ENCODE peak calls at places on chromosomes 12 and 14, in ten cellular contexts. D is HFF-Myc, I is cardiac fibroblast, G is right lobe of liver, C is mucosa of descending colon, L is bronchial epithelial cell, Q is lung, Y is stomach, R is choroid plexus epithelial cell, H is ovary. J is an unnamed sample.

GRCh38 chr12:9039397-9039977 is 50.1 kb downstream of the KLRG1 start:
- DNase-seq in D (peak), I (peak), G (no peak), C (peak), L (peak), Q (no peak), Y (no peak), R (peak), H (no peak), J (peak)

GRCh38 chr14:61103541-61104339 is 122.7 kb downstream of the SLC38A6 start:
- DNase-seq in D (peak), I (peak), G (peak), C (peak), L (peak), Q (peak), Y (no peak), R (peak), H (peak), J (peak)

GRCh38 chr12:132021031-132021871 is 71.5 kb downstream of the EP400 start:
- DNase-seq in D (no peak), I (no peak), G (no peak), C (no peak), L (no peak), Q (no peak), Y (no peak), R (no peak), H (peak), J (no peak)

GRCh38 chr12:79690156-79690605 is 583 bp downstream of the PAWR start:
- DNase-seq in D (no peak), I (no peak), G (peak), C (no peak), L (no peak), Q (no peak), Y (peak), R (peak), H (peak), J (no peak)

GRCh38 chr14:104112113-104112505 is 26.3 kb upstream of the KIF26A start:
- DNase-seq in D (no peak), I (no peak), G (no peak), C (no peak), L (no peak), Q (no peak), Y (peak), R (no peak), H (no peak), J (no peak)

GRCh38 chr14:54574528-54574927 is 7.6 kb downstream of the SAMD4A start:
- DNase-seq in D (no peak), I (no peak), G (no peak), C (no peak), L (no peak), Q (no peak), Y (no peak), R (no peak), H (no peak), J (peak)

GRCh38 chr12:9718968-9719367 is 13.9 kb downstream of the CLECL1 start:
- DNase-seq in D (no peak), I (no peak), G (no peak), C (no peak), L (no peak), Q (no peak), Y (no peak), R (no peak), H (no peak), J (no peak)

GRCh38 chr12:94678396-94678795 is 28.0 kb upstream of the TMCC3 start:
- DNase-seq in D (no peak), I (no peak), G (no peak), C (no peak), L (no peak), Q (no peak), Y (no peak), R (no peak), H (no peak), J (no peak)

GRCh38 chr12:30988086-30988485 is 61.5 kb downstream of the TSPAN11 start:
- DNase-seq in D (no peak), I (no peak), G (no peak), C (no peak), L (no peak), Q (no peak), Y (peak), R (no peak), H (no peak), J (no peak)

GRCh38 chr12:127401536-127401935 is 865.4 kb upstream of the TMEM132C start:
- DNase-seq in D (no peak), I (no peak), G (no peak), C (no peak), L (no peak), Q (no peak), Y (no peak), R (no peak), H (no peak), J (no peak)

GRCh38 chr14:104981699-104982541 is 3.7 kb upstream of the CLBA1 start:
- DNase-seq in D (no peak), I (no peak), G (no peak), C (no peak), L (no peak), Q (no peak), Y (no peak), R (no peak), H (peak), J (no peak)

GRCh38 chr12:104741072-104741471 is 217.0 kb downstream of the SLC41A2 start:
- DNase-seq in D (no peak), I (no peak), G (no peak), C (no peak), L (no peak), Q (no peak), Y (no peak), R (no peak), H (no peak), J (no peak)

GRCh38 chr14:105471823-105472495 is 2.7 kb upstream of the CRIP2 start:
- DNase-seq in D (no peak), I (no peak), G (no peak), C (no peak), L (no peak), Q (no peak), Y (no peak), R (no peak), H (no peak), J (no peak)

GRCh38 chr14:96260341-96260821 is 4.4 kb downstream of the BDKRB1 start:
- DNase-seq in D (no peak), I (peak), G (no peak), C (no peak), L (no peak), Q (no peak), Y (no peak), R (peak), H (no peak), J (peak)

GRCh38 chr14:38469156-38469555 is 213.3 kb upstream of the CLEC14A start:
- DNase-seq in D (no peak), I (peak), G (no peak), C (no peak), L (no peak), Q (no peak), Y (no peak), R (peak), H (no peak), J (peak)

GRCh38 chr12:92552412-92553108 is 150.2 kb upstream of the PLEKHG7 start:
- DNase-seq in D (no peak), I (no peak), G (no peak), C (peak), L (peak), Q (no peak), Y (no peak), R (no peak), H (no peak), J (no peak)

GRCh38 chr12:6951551-6952120 is 480 bp downstream of the PTPN6 start:
- DNase-seq in D (no peak), I (no peak), G (peak), C (no peak), L (no peak), Q (no peak), Y (no peak), R (no peak), H (peak), J (no peak)

GRCh38 chr12:107903377-107904061 is 129.0 kb downstream of the ASCL4 start:
- DNase-seq in D (no peak), I (peak), G (peak), C (peak), L (no peak), Q (peak), Y (peak), R (no peak), H (peak), J (no peak)

GRCh38 chr12:28631831-28632230 is 441.6 kb downstream of the CCDC91 start:
- DNase-seq in D (no peak), I (peak), G (no peak), C (no peak), L (peak), Q (no peak), Y (no peak), R (peak), H (no peak), J (peak)

GRCh38 chr14:32230181-32230580 is 27.1 kb upstream of the RNU6-8 start:
- DNase-seq in D (no peak), I (peak), G (no peak), C (no peak), L (peak), Q (no peak), Y (no peak), R (peak), H (no peak), J (peak)

GRCh38 chr12:91993287-91994028 is 152.2 kb downstream of the BTG1 start:
- DNase-seq in D (no peak), I (no peak), G (no peak), C (no peak), L (no peak), Q (no peak), Y (no peak), R (no peak), H (no peak), J (no peak)

GRCh38 chr12:51901881-51902280 is 5.4 kb upstream of the ACVRL1 start:
- DNase-seq in D (no peak), I (no peak), G (no peak), C (no peak), L (no peak), Q (no peak), Y (no peak), R (no peak), H (no peak), J (no peak)

GRCh38 chr12:33427071-33427470 is 12.5 kb downstream of the SYT10 start:
- DNase-seq in D (no peak), I (peak), G (no peak), C (no peak), L (peak), Q (no peak), Y (no peak), R (no peak), H (no peak), J (peak)

GRCh38 chr12:130872179-130873096 is 572 bp downstream of the RAN start:
- DNase-seq in D (no peak), I (peak), G (peak), C (peak), L (no peak), Q (peak), Y (peak), R (peak), H (peak), J (no peak)

GRCh38 chr14:75301666-75302325 is 23.2 kb downstream of the FOS start:
- DNase-seq in D (no peak), I (peak), G (peak), C (peak), L (no peak), Q (no peak), Y (no peak), R (peak), H (peak), J (peak)

GRCh38 chr14:77889971-77890442 is 90.1 kb downstream of the ADCK1 start:
- DNase-seq in D (no peak), I (peak), G (no peak), C (no peak), L (peak), Q (no peak), Y (no peak), R (peak), H (no peak), J (peak)

GRCh38 chr12:6387541-6387940 is 3.6 kb downstream of the LTBR start:
- DNase-seq in D (no peak), I (no peak), G (no peak), C (no peak), L (no peak), Q (no peak), Y (no peak), R (no peak), H (no peak), J (no peak)

GRCh38 chr12:94718114-94718513 is 67.8 kb upstream of the TMCC3 start:
- DNase-seq in D (peak), I (peak), G (no peak), C (no peak), L (peak), Q (no peak), Y (no peak), R (peak), H (no peak), J (no peak)

GRCh38 chr14:103074699-103075341 is 9.2 kb upstream of the LBHD2 start:
- DNase-seq in D (no peak), I (no peak), G (peak), C (peak), L (no peak), Q (peak), Y (peak), R (no peak), H (peak), J (peak)

GRCh38 chr12:52086366-52086765 is 6.9 kb downstream of the SMIM41 start:
- DNase-seq in D (no peak), I (no peak), G (peak), C (peak), L (no peak), Q (no peak), Y (no peak), R (no peak), H (no peak), J (peak)

GRCh38 chr12:24539646-24540045 is 409.3 kb downstream of the BCAT1 start:
- DNase-seq in D (no peak), I (no peak), G (no peak), C (no peak), L (no peak), Q (no peak), Y (no peak), R (no peak), H (no peak), J (no peak)

GRCh38 chr14:89167705-89168104 is 249.3 kb downstream of the FOXN3 start:
- DNase-seq in D (no peak), I (no peak), G (no peak), C (no peak), L (no peak), Q (no peak), Y (no peak), R (peak), H (no peak), J (no peak)

GRCh38 chr14:20658246-20658645 is 16.8 kb upstream of the OR6S1 start:
- DNase-seq in D (no peak), I (no peak), G (no peak), C (no peak), L (no peak), Q (no peak), Y (no peak), R (no peak), H (no peak), J (no peak)

DNA sequence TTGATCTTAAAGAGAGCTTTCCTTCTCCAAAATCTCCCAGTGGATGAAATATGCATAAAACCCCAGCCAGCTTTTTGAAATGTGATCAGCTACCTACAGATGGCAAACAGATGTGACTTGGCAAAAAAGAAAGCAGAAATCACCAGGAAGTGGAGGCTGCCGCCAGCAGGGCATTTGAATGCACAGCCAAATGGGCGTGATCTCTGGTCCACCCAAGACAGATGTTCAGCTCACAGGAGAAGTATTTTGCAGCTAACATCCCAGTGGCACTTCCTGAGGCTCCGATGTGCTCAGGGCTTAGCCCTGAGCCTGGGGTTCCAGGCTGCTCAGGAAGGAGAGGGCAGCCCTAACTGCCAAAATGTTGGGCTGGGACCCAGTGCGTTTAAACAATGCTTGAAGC is 78.2 kb downstream of the LGMN start:
- DNase-seq in D (peak), I (peak), G (no peak), C (no peak), L (no peak), Q (no peak), Y (no peak), R (peak), H (no peak), J (peak)
- TF ChIP-seq CTCF in D (peak), I (peak), G (no peak), C (no peak), L (no peak), Q (no peak), Y (no peak), R (peak), H (no peak), J (peak)

DNA sequence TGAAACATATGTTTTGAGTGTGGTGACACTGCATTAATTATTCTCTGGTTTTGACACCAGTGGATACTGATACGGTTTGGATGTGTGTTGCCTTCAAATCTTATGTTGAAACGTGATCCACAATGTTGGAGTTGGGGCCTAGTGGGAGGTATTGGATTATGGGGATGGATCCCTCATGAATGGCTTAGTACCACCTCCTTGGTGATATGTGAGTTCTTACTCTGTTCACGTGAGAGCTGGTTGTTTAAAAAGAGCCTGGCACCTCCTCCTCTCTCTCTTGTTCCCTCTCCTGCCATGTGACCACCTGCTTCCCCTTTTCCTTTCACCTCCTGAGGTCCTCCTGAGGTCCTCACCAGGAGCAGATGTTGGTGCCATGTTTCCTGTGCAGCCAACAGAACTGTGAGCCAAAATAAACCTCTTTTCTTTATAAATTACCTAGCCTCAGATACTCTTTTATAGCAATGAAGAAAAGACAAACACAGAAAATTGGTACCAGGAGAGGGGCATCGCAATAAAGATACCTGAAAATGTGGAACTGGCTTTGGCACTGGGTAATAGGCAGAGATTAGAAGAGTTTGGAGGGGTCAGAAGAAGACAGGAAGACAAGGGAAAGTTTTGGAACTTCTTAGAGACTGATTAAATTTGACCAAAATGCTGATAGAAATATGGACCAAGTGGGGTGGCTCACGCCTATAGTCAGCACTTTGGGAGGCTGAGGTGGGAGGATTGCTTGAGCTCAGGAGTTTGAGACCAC is 23.1 kb downstream of the RASSF3 start:
- DNase-seq in D (no peak), I (no peak), G (no peak), C (no peak), L (no peak), Q (no peak), Y (no peak), R (no peak), H (no peak), J (no peak)
- H3K4me3 ChIP-seq in D (no peak), I (no peak), G (no peak), C (no peak), L (no peak), Q (no peak), Y (no peak), R (no peak), H (no peak), J (no peak)

DNA sequence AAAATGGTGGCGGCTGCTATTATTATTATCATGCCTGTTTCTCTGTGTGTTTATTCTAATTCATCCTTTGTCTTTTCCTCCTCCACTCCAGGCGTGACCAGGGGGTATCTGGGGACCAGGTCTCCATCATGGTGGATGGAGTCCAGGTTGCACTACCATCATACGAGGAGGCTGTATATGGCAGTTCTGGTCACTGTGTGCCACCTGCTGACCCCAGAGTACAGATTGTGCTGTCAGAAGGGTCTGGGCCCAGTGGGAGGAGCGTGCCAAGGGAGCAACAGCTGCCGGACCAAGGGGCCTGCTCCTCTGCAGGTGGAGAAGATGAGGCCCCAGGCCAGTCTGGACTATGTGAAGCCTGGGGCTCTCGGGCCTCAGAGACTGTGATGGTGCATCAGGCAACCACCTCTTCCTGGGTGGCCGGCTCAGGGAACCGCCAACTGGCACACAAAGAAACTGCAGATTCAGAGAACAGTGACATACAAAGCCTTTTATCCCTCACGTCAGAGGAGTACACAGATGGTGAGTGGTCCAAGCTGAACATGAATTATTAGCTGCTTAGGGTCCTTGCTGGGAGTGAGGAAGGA is 58.3 kb upstream of the SRSF5 start:
- DNase-seq in D (no peak), I (no peak), G (no peak), C (peak), L (no peak), Q (no peak), Y (no peak), R (peak), H (no peak), J (no peak)
- TF ChIP-seq CTCF in D (peak), I (peak), G (peak), C (no peak), L (peak), Q (no peak), Y (peak), R (peak), H (no peak), J (peak)

DNA sequence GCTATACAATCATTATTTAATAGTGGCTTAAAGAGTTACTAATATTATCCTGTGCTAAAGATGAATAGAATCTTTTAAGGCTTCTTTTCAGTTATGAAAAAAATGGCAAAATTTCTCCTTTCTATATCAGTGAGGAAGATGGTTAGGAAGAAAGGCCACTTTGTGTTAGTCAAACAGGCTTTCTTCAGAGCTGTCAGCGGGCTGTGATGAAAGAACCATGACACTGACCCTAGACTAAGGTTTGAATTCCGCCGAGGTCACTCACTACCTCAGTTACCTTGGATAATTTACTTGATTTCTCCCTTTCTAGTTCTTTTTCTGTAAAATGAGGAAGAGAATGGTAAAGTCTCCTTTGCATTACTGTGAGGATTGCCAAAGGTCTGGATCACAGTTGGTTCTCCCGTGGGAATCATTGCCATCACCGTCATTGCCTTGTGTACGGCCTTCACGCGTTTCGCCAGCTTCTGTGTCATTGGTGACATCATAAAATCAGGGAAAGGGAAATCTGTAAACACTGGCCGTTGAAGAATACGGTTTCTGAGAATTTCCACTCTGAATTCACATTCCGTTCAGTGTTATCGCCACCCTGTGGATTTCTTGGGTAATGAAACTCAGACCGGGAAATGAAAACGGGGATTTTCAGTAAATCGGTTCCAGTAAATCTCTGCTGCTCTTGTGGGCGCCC is 26.7 kb upstream of the YBX3 start:
- DNase-seq in D (peak), I (peak), G (peak), C (peak), L (peak), Q (peak), Y (peak), R (peak), H (peak), J (peak)
- H3K4me3 ChIP-seq in D (peak), I (peak), G (peak), C (no peak), L (no peak), Q (no peak), Y (peak), R (peak), H (peak), J (peak)

J was measured in fibroblast of mammary gland.